ENCODE peak calls at places on chromosomes 3 and 15, in seven cellular contexts. N, M, R, I, S, T and W are unnamed samples.

GRCh38 chr15:40265355-40265754 is 17.5 kb downstream of the ANKRD63 start:
- DNase-seq in S (no peak), M (no peak), R (no peak), I (no peak), T (no peak), N (no peak), W (no peak)

GRCh38 chr3:150545419-150546225 is 674 bp downstream of the SERP1 start:
- DNase-seq in R (no peak), T (peak), S (no peak), N (no peak), I (no peak), M (peak), W (peak)

GRCh38 chr3:38325256-38325655 is 21.3 kb upstream of the XYLB start:
- DNase-seq in S (no peak), R (no peak), I (no peak), T (no peak), N (no peak), M (no peak), W (no peak)

GRCh38 chr15:89104172-89104564 is 15.9 kb downstream of the ABHD2 start:
- DNase-seq in N (no peak), R (no peak), M (no peak), T (no peak), I (no peak), S (no peak), W (no peak)

GRCh38 chr3:143644370-143645089 is 203.7 kb downstream of the SLC9A9 start:
- DNase-seq in I (peak), S (peak), M (peak), T (peak), R (peak), N (peak), W (peak)

GRCh38 chr3:73733796-73734195 is 109.1 kb upstream of the PDZRN3 start:
- DNase-seq in R (no peak), I (no peak), S (no peak), M (no peak), N (no peak), T (no peak), W (no peak)

GRCh38 chr3:110314512-110315114 is 757.0 kb upstream of the NECTIN3 start:
- DNase-seq in N (no peak), M (peak), S (peak), R (peak), I (no peak), T (peak), W (peak)

GRCh38 chr3:196726788-196727675 is 12.6 kb upstream of the PAK2 start:
- DNase-seq in I (no peak), S (no peak), T (peak), R (no peak), M (no peak), N (no peak), W (no peak)

GRCh38 chr3:52532517-52532837 is 1.2 kb downstream of the NT5DC2 start:
- DNase-seq in T (peak), S (peak), N (peak), M (peak), I (no peak), R (peak), W (no peak)

GRCh38 chr3:184811034-184811433 is 932 bp upstream of the VPS8 start:
- DNase-seq in N (no peak), M (no peak), R (no peak), I (no peak), S (no peak), T (no peak), W (no peak)

GRCh38 chr3:63128380-63128779 is 149.7 kb upstream of the SYNPR start:
- DNase-seq in M (no peak), N (no peak), I (no peak), R (no peak), S (no peak), T (no peak), W (no peak)

GRCh38 chr15:31241888-31242287 is 84.7 kb upstream of the KLF13 start:
- DNase-seq in N (no peak), S (no peak), I (no peak), R (no peak), M (no peak), T (no peak), W (no peak)

GRCh38 chr3:56053727-56054126 is 414.5 kb downstream of the ERC2 start:
- DNase-seq in R (no peak), S (no peak), M (no peak), N (no peak), T (no peak), I (no peak), W (no peak)

GRCh38 chr3:159604151-159604581 is 384.5 kb upstream of the IL12A start:
- DNase-seq in S (no peak), R (no peak), I (no peak), N (no peak), M (no peak), T (peak), W (no peak)

DNA sequence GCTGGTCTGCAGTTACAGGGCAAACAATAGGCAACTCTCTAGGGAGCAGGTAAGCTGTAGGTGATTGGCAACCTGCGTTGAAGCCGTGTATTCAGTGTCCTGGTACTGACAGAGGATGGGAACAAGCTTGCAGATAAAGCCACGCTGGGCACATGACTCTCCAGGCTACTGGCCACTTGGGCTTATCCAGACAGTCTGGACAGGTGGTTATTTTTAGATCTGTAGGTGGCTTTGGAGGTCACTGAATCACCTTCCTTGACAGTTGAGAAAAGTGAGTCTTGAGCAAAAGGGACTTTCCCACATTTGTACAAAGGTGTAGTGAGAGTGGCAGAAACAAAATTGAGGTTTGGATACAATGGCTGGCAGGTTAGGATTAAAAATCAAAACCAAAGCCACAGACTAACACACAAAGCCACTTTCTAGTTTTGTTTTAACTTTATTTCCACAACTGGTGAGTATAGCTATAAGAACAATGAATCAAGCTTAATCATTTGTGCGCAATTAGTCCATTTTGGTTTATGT is 22.3 kb upstream of the IL1RAP start:
- DNase-seq in M (no peak), N (no peak), T (peak), I (no peak), R (no peak), S (no peak), W (no peak)
- TF ChIP-seq CTCF in M (no peak), N (no peak), T (no peak), I (no peak), R (no peak), S (no peak), W (no peak)

DNA sequence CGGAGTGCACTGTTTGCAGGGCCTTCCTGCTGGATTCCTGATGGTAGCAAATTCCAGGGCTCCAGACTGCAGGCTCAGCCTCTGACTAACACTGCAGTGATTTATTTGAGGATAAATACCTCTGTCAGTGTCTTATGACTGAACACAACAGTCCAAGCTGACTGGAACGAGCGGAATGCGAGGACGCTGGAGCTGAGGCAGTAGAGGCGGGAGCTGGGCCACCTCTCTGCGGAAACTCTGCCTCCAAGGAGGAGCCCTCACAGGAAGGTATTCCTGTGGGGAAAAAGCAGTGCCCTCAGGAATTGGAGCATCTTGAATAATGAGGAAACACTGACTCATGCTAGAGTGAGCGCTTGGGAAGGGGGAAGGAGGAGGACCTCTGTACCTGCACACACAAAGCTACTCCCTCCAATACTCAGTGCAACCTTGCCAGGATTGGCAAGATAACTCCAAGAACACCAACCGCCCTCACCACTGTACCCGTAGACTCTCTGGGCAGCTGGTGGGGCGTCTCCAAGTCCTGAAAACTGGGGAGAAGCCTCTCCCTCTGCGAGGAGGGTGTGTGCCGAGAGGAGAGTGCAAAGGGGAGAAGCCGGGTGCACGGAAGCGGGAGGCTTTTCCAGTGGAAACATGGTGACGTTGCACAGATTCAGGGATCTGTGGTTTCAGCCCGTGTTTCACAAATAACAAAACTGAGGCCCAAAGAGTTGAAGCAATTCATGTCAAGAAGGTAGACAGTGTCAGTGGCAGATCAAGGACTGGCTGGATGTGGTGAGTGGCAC is 43.0 kb downstream of the VGLL4 start:
- DNase-seq in N (no peak), T (peak), I (peak), R (no peak), M (peak), S (peak), W (no peak)
- TF ChIP-seq CTCF in N (no peak), T (no peak), I (no peak), R (no peak), M (no peak), S (no peak), W (no peak)

GRCh38 chr15:77633913-77634265 is 1.2 kb upstream of the LINGO1 start:
- DNase-seq in M (no peak), T (no peak), S (peak), R (no peak), N (no peak), I (no peak), W (peak)

GRCh38 chr15:77633134-77633912 is 611 bp upstream of the LINGO1 start:
- DNase-seq in T (peak), I (peak), M (peak), S (peak), R (peak), N (peak), W (peak)

GRCh38 chr15:77630956-77631789 is 1.5 kb downstream of the LINGO1 start:
- DNase-seq in R (peak), N (no peak), I (no peak), T (no peak), S (peak), M (peak), W (peak)

GRCh38 chr15:77631790-77632551 is 741 bp downstream of the LINGO1 start:
- DNase-seq in R (peak), I (no peak), N (no peak), S (peak), M (peak), T (no peak), W (peak)

DNA sequence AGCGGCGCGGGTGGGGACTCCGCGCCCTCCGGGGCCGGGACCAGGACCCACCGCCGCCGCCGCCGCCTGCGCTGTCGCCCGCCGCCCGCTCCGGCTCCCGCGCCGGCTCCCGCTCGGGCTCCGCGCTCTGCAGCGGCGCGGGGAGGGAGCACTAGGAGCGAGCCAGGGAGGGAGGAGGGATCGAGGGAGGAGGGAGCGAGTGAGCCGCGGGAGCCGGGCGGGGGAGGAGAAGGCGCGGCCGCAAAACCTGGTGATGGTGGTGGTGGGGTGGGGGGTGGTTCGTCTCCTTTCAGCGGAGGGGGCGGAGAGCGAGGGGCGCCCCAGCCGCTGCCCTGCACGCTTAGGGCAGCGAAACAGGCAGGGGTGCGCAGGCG is at the start of gene LINGO1:
- DNase-seq in I (no peak), M (no peak), S (peak), N (no peak), R (peak), T (peak), W (peak)
- TF ChIP-seq CTCF in I (no peak), M (no peak), S (no peak), N (no peak), R (no peak), T (no peak), W (no peak)

GRCh38 chr3:81502251-81502650 is 259.2 kb downstream of the GBE1 start:
- DNase-seq in N (no peak), R (no peak), M (no peak), S (no peak), I (no peak), T (no peak), W (no peak)
- TF ChIP-seq CTCF in N (no peak), R (no peak), M (no peak), S (no peak), I (no peak), T (no peak), W (no peak)

GRCh38 chr3:120072867-120073525 is 21.3 kb downstream of the GSK3B start:
- DNase-seq in N (no peak), T (peak), S (no peak), M (peak), R (no peak), I (no peak), W (no peak)
- TF ChIP-seq CTCF in N (no peak), T (peak), S (no peak), M (no peak), R (no peak), I (no peak), W (no peak)

GRCh38 chr3:29284578-29284977 is 3.7 kb downstream of the RBMS3 start:
- DNase-seq in R (no peak), M (no peak), S (no peak), I (no peak), T (no peak), N (no peak), W (no peak)

GRCh38 chr3:29283297-29283681 is 2.4 kb downstream of the RBMS3 start:
- DNase-seq in N (no peak), M (no peak), R (no peak), I (no peak), S (no peak), T (no peak), W (no peak)

GRCh38 chr3:29286841-29287240 is 6.0 kb downstream of the RBMS3 start:
- DNase-seq in T (no peak), N (no peak), S (no peak), M (no peak), I (no peak), R (no peak), W (no peak)

GRCh38 chr3:29283739-29284138 is 2.9 kb downstream of the RBMS3 start:
- DNase-seq in S (no peak), R (no peak), T (no peak), M (no peak), I (no peak), N (no peak), W (no peak)

DNA sequence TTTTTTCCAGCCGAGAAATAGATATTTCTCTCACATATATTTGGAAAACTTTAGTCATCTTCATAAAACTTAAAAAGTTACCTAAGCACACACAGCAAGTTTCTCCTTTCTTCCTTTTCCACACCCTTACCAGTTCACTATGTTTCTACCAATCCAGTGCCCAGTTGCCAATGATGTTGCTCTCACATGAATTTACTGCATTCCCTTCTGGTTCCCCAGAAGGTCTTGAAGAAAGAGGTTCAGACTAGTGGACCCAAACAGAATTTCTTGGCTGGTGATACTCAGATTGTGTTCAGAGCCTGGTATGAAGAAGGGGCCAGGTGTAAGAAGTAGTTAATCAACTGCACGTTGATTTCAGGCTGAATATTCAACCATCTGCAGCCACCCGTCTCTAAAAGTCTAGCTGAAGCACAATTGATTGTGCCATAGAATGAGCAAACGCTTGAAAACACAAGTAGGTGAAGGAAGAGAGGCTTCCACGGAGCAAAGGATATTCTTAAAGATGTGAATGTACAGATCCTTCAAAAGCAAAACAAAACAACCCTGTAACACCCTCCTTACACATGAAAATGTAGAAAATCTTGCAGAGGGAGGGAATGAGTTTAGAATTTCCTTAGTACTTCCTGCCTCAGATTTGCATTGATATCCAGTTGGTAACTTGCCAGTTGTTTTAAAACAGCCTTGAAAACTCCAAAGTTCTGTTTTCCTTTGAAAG is 4.6 kb downstream of the RBMS3 start:
- DNase-seq in M (no peak), S (no peak), R (no peak), I (no peak), T (peak), N (no peak), W (no peak)
- TF ChIP-seq CTCF in M (no peak), S (no peak), R (no peak), I (no peak), T (no peak), N (no peak), W (no peak)

GRCh38 chr3:101228441-101228840 is 91.9 kb downstream of the IMPG2 start:
- DNase-seq in N (no peak), R (no peak), S (no peak), M (no peak), T (no peak), I (no peak), W (no peak)

GRCh38 chr3:101230618-101231017 is 89.8 kb downstream of the IMPG2 start:
- DNase-seq in I (no peak), N (no peak), M (no peak), S (no peak), T (no peak), R (no peak), W (no peak)

GRCh38 chr3:101224739-101225138 is 95.6 kb downstream of the IMPG2 start:
- DNase-seq in S (no peak), M (no peak), I (no peak), N (no peak), T (no peak), R (no peak), W (no peak)

GRCh38 chr3:101235048-101235447 is 85.3 kb downstream of the IMPG2 start:
- DNase-seq in N (no peak), I (no peak), S (no peak), R (no peak), M (no peak), T (no peak), W (no peak)

DNA sequence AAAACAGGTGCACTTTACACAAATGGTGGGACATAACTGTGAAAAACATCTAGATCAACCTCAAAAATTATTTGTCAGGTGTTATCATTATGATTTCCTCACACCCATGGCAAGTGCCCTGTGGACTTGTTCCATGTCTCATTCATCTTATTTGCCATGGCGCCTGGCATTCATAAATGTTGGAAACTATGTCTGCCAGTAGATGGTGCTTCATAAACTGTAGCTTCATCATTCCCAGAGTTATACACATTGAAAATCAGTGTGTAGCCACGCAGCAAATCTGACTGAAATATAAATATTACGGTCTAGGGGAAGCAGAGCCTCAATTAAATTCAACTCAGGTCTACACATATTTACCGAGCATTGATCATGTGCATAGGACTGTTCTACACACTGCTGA is 90.7 kb downstream of the IMPG2 start:
- DNase-seq in N (no peak), M (no peak), S (no peak), T (peak), I (no peak), R (no peak), W (no peak)
- TF ChIP-seq CTCF in N (peak), M (peak), S (no peak), T (peak), I (peak), R (no peak), W (no peak)

GRCh38 chr3:79162653-79163052 is 605.1 kb downstream of the ROBO1 start:
- DNase-seq in I (no peak), T (peak), N (no peak), M (no peak), S (no peak), R (no peak), W (no peak)
- TF ChIP-seq CTCF in I (no peak), T (no peak), N (no peak), M (no peak), S (no peak), R (no peak), W (no peak)

GRCh38 chr3:156010829-156011228 is 109.5 kb upstream of the KCNAB1 start:
- DNase-seq in T (peak), N (no peak), S (peak), R (no peak), M (no peak), I (no peak), W (peak)
- TF ChIP-seq CTCF in T (peak), N (peak), S (peak), R (peak), M (no peak), I (peak), W (no peak)